ENCODE peak calls at places on chromosomes 5 and 9, in seven cellular contexts. Q, G, N, Z, B, R and S are unnamed samples.

GRCh38 chr9:115672477-115673316 is 480.9 kb upstream of the PAPPA start:
- DNase-seq in Q (peak), G (no peak), N (peak), Z (peak), B (peak), R (no peak), S (peak)

GRCh38 chr5:158354958-158355357 is 496.0 kb upstream of the CLINT1 start:
- DNase-seq in Q (no peak), G (no peak), N (peak), Z (no peak), B (no peak), R (no peak), S (no peak)

GRCh38 chr5:17172801-17173200 is 44.6 kb upstream of the BASP1 start:
- DNase-seq in Q (no peak), G (no peak), N (no peak), Z (no peak), B (no peak), R (no peak), S (no peak)

GRCh38 chr9:114898741-114899140 is 31.6 kb downstream of the TNFSF8 start:
- DNase-seq in Q (no peak), G (no peak), N (no peak), Z (no peak), B (no peak), R (peak), S (no peak)

GRCh38 chr9:124214596-124215550 is 42.9 kb upstream of the NEK6 start:
- DNase-seq in Q (no peak), G (peak), N (no peak), Z (no peak), B (no peak), R (no peak), S (no peak)

GRCh38 chr9:14661421-14662059 is 31.7 kb downstream of the ZDHHC21 start:
- DNase-seq in Q (peak), G (no peak), N (peak), Z (peak), B (peak), R (no peak), S (no peak)

GRCh38 chr5:50302815-50303490 is 138.1 kb downstream of the EMB start:
- DNase-seq in Q (no peak), G (no peak), N (no peak), Z (no peak), B (peak), R (no peak), S (no peak)

GRCh38 chr5:177600458-177601018 is 606 bp downstream of the B4GALT7 start:
- DNase-seq in Q (peak), G (peak), N (peak), Z (no peak), B (no peak), R (no peak), S (no peak)

GRCh38 chr9:70229026-70229425 is 29.8 kb upstream of the SMC5 start:
- DNase-seq in Q (no peak), G (no peak), N (no peak), Z (peak), B (no peak), R (no peak), S (peak)

GRCh38 chr9:6068983-6069382 is 53.6 kb upstream of the RANBP6 start:
- DNase-seq in Q (no peak), G (no peak), N (no peak), Z (no peak), B (no peak), R (no peak), S (no peak)

GRCh38 chr5:124605516-124605915 is 140.9 kb downstream of the ZNF608 start:
- DNase-seq in Q (peak), G (no peak), N (no peak), Z (no peak), B (no peak), R (no peak), S (no peak)

GRCh38 chr9:113547501-113547900 is 84.0 kb downstream of the RGS3 start:
- DNase-seq in Q (no peak), G (no peak), N (no peak), Z (no peak), B (no peak), R (no peak), S (no peak)

GRCh38 chr9:133130721-133131244 is 9.7 kb upstream of the RALGDS start:
- DNase-seq in Q (no peak), G (no peak), N (no peak), Z (no peak), B (no peak), R (no peak), S (no peak)

GRCh38 chr5:87394407-87394806 is 18.3 kb downstream of the CCNH start:
- DNase-seq in Q (peak), G (no peak), N (peak), Z (peak), B (peak), R (no peak), S (no peak)

GRCh38 chr9:3825724-3826123 is 299.9 kb upstream of the RFX3 start:
- DNase-seq in Q (no peak), G (no peak), N (no peak), Z (no peak), B (no peak), R (no peak), S (no peak)

GRCh38 chr9:129801504-129801903 is 1.5 kb upstream of the TOR1B start:
- DNase-seq in Q (no peak), G (no peak), N (no peak), Z (no peak), B (no peak), R (no peak), S (no peak)

GRCh38 chr9:121023064-121023463 is 27.0 kb downstream of the C5 start:
- DNase-seq in Q (peak), G (no peak), N (peak), Z (no peak), B (peak), R (no peak), S (no peak)

GRCh38 chr9:19224563-19224962 is 5.9 kb upstream of the DENND4C start:
- DNase-seq in Q (no peak), G (no peak), N (no peak), Z (no peak), B (no peak), R (no peak), S (no peak)

GRCh38 chr9:85897853-85898252 is 43.1 kb upstream of the NAA35 start:
- DNase-seq in Q (no peak), G (no peak), N (no peak), Z (no peak), B (no peak), R (no peak), S (no peak)

GRCh38 chr9:85899388-85899787 is 41.6 kb upstream of the NAA35 start:
- DNase-seq in Q (no peak), G (no peak), N (no peak), Z (no peak), B (no peak), R (no peak), S (no peak)

GRCh38 chr9:85898288-85898802 is 42.6 kb upstream of the NAA35 start:
- DNase-seq in Q (no peak), G (no peak), N (no peak), Z (no peak), B (no peak), R (no peak), S (no peak)

GRCh38 chr9:85895685-85896084 is 45.3 kb upstream of the NAA35 start:
- DNase-seq in Q (no peak), G (no peak), N (no peak), Z (no peak), B (no peak), R (no peak), S (no peak)

GRCh38 chr9:85900504-85901201 is 40.3 kb upstream of the NAA35 start:
- DNase-seq in Q (peak), G (no peak), N (peak), Z (peak), B (peak), R (peak), S (peak)
- TF ChIP-seq CTCF in Q (peak), G (no peak), N (peak), Z (peak), B (peak), R (peak), S (peak)

GRCh38 chr9:109252291-109252690 is 68.6 kb downstream of the EPB41L4B start:
- DNase-seq in Q (no peak), G (no peak), N (no peak), Z (no peak), B (no peak), R (no peak), S (no peak)

GRCh38 chr9:109254317-109254716 is 66.5 kb downstream of the EPB41L4B start:
- DNase-seq in Q (peak), G (no peak), N (peak), Z (peak), B (no peak), R (no peak), S (no peak)

GRCh38 chr9:109255394-109255793 is 65.5 kb downstream of the EPB41L4B start:
- DNase-seq in Q (no peak), G (no peak), N (no peak), Z (no peak), B (no peak), R (no peak), S (no peak)

GRCh38 chr9:109253241-109253636 is 67.6 kb downstream of the EPB41L4B start:
- DNase-seq in Q (no peak), G (no peak), N (no peak), Z (no peak), B (no peak), R (no peak), S (no peak)

DNA sequence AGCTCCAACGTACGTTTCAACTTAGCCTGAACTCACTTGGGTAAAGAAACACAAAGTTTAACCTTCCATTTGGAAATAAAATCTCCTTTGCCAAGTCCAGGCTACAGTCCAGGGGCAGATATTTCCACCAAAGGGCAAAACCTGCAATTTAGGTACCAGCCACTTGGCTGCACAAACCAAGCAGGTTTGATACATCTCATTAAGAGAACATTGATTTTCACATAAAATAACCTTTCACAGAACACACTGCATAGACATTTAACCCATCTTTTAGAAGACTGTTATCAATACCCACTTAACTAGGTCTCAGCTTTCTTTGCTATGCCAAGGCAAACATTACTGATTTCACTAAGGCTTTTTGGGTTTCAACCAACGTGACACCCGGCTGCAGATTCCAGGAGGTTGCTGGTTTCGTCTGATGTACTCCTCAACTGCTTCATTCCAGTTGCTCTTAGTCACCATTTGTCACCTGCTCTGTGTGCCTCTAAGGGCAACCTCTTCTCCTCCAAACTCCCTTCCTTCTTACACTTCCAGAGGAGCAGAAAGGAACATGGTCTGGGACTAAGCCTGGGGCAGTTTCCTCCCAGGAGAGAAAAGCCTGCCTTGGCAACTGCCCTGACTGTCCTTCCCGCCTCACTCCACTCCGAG is 67.1 kb downstream of the EPB41L4B start:
- DNase-seq in Q (peak), G (no peak), N (peak), Z (peak), B (peak), R (no peak), S (no peak)
- H3K4me3 ChIP-seq in Q (no peak), G (peak), N (no peak), Z (no peak), B (no peak), R (no peak), S (no peak)

GRCh38 chr5:159975462-159976019 is 33.4 kb upstream of the TTC1 start:
- DNase-seq in Q (peak), G (no peak), N (peak), Z (peak), B (peak), R (peak), S (peak)
- TF ChIP-seq CTCF in Q (peak), G (no peak), N (peak), Z (peak), B (no peak), R (no peak), S (peak)

GRCh38 chr9:37061763-37062162 is 27.7 kb upstream of the PAX5 start:
- DNase-seq in Q (no peak), G (no peak), N (peak), Z (peak), B (peak), R (no peak), S (no peak)

GRCh38 chr9:37060821-37061220 is 26.8 kb upstream of the PAX5 start:
- DNase-seq in Q (no peak), G (no peak), N (no peak), Z (no peak), B (no peak), R (no peak), S (no peak)

GRCh38 chr9:37062331-37062730 is 28.3 kb upstream of the PAX5 start:
- DNase-seq in Q (no peak), G (no peak), N (no peak), Z (no peak), B (no peak), R (no peak), S (no peak)

GRCh38 chr9:37066139-37066725 is 32.2 kb upstream of the PAX5 start:
- DNase-seq in Q (no peak), G (no peak), N (no peak), Z (no peak), B (no peak), R (no peak), S (no peak)
- H3K4me3 ChIP-seq in Q (no peak), G (no peak), N (no peak), Z (no peak), B (no peak), R (no peak), S (no peak)

DNA sequence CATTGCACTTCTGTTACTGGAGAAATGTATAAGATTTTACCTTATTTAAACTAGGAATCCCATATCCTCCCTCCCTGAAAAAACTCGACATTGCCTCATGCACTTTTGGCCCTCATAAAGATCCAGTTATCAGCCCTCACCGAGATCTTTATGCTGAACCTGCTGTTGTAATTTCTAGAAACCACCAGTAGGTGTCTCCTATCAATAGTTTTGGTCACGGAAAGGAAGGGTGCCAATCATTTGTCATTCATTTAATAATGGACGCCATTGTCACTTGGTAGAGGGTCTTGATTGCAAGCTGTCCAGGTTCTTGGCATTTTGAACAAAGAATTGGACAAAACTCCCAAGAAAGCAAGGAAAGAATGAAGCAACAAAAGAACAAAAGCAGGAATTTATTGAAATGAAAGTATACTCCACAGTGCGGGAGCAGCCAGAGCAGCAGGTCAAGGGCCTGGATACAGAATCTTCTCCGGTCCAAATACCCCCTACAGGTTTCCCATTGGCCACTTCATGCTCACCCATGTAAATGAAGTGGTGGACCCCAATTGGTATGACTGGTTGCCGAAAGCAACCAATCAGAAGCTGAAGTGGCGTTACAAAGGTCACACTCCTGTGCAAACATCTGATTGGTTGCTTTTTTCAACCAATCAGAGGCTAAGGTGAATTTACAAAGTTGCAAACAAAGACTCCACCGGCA is 524.3 kb downstream of the PSAT1 start:
- DNase-seq in Q (peak), G (no peak), N (peak), Z (peak), B (peak), R (no peak), S (no peak)
- TF ChIP-seq CTCF in Q (peak), G (peak), N (peak), Z (peak), B (peak), R (peak), S (peak)

DNA sequence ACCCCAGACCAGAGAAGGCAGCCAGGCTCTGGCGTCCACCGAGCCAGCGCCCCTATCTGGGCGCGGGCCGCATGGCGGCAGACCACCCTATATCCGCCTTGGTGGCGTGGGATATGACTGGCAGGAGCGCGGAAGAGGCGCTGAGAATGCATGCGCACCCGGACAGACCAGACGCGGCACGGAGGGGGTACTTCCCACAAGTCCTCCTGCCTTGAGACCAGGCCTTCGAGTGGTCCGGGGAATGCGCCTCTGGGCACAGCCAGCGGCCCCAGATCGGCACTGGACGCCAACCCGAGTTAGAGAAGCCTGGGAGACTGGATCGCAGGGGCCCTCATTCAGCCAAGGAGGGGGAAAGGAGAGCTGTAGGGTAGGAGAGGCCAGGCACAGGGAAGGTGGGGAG is 2.5 kb upstream of the LMX1B start:
- DNase-seq in Q (no peak), G (no peak), N (no peak), Z (no peak), B (no peak), R (no peak), S (no peak)
- H3K4me3 ChIP-seq in Q (no peak), G (peak), N (no peak), Z (no peak), B (peak), R (no peak), S (no peak)

GRCh38 chr9:21523021-21524014 is 41.2 kb upstream of the IFNE start:
- DNase-seq in Q (no peak), G (no peak), N (no peak), Z (no peak), B (no peak), R (no peak), S (no peak)

GRCh38 chr9:21527579-21527978 is 45.5 kb upstream of the IFNE start:
- DNase-seq in Q (no peak), G (no peak), N (no peak), Z (no peak), B (no peak), R (no peak), S (no peak)

GRCh38 chr9:21524099-21524830 is 42.2 kb upstream of the IFNE start:
- DNase-seq in Q (no peak), G (no peak), N (no peak), Z (no peak), B (no peak), R (no peak), S (no peak)

GRCh38 chr9:21525174-21525573 is 43.1 kb upstream of the IFNE start:
- DNase-seq in Q (no peak), G (no peak), N (no peak), Z (no peak), B (no peak), R (no peak), S (no peak)

GRCh38 chr9:21528123-21528808 is 46.2 kb upstream of the IFNE start:
- DNase-seq in Q (no peak), G (no peak), N (no peak), Z (no peak), B (no peak), R (no peak), S (no peak)
- TF ChIP-seq CTCF in Q (no peak), G (no peak), N (no peak), Z (no peak), B (no peak), R (no peak), S (no peak)